ENCODE peak calls at places on chromosomes 16 and 17, in nine cellular contexts. G is fibroblast of lung, J is H1, X is GM23248, R is MM.1S, W is GM12878, T is PC-3, P is HCT116, Z is astrocyte. N is an unnamed sample. For H3K9me3, the result is how much of the 10 kb centered on the place peaks cover.

GRCh38 chr17:9472541-9472940 is 103.1 kb downstream of the STX8 start:
- DNase-seq in P (no peak), J (no peak), T (no peak), R (no peak), G (peak), Z (peak), W (no peak), X (peak), N (no peak)

GRCh38 chr17:49132699-49133364 is at the start of gene B4GALNT2:
- DNase-seq in X (peak), G (no peak), P (no peak), W (no peak), Z (no peak), R (no peak), T (peak), J (peak), N (no peak)

GRCh38 chr17:40068584-40068916 is 5.8 kb downstream of the THRA start:
- DNase-seq in R (peak), G (no peak), P (no peak), Z (no peak), T (no peak), W (no peak), J (no peak), X (no peak), N (no peak)

GRCh38 chr16:13120557-13120956 is 219.2 kb downstream of the SHISA9 start:
- DNase-seq in T (no peak), W (no peak), J (no peak), Z (no peak), X (no peak), G (no peak), R (no peak), P (no peak), N (no peak)

GRCh38 chr16:86962913-86963312 is 354.3 kb downstream of the C16orf95 start:
- DNase-seq in X (no peak), W (no peak), P (no peak), T (no peak), G (no peak), R (no peak), Z (no peak), J (no peak), N (no peak)

GRCh38 chr16:27109666-27110523 is 43.2 kb downstream of the C16orf82 start:
- DNase-seq in W (no peak), P (no peak), G (peak), T (peak), X (peak), Z (peak), J (peak), R (peak), N (peak)

GRCh38 chr17:4127555-4127954 is 15.3 kb downstream of the ZZEF1 start:
- DNase-seq in Z (no peak), P (no peak), X (no peak), G (no peak), T (no peak), R (no peak), W (no peak), J (no peak), N (no peak)

GRCh38 chr17:44348234-44348987 is 3.3 kb downstream of the GRN start:
- DNase-seq in Z (no peak), X (peak), R (peak), P (no peak), G (no peak), W (peak), T (no peak), J (no peak), N (no peak)

GRCh38 chr17:21595086-21595485 is 97.2 kb upstream of the KCNJ18 start:
- DNase-seq in Z (no peak), J (no peak), P (no peak), X (no peak), G (no peak), W (no peak), R (no peak), T (no peak), N (no peak)

GRCh38 chr16:89193576-89194293 is 6.6 kb downstream of the SLC22A31 start:
- DNase-seq in W (no peak), X (no peak), T (no peak), R (no peak), Z (no peak), J (peak), P (no peak), G (no peak), N (no peak)

GRCh38 chr17:59707182-59707970 is at the start of the genes PTRH2 and VMP1:
- DNase-seq in Z (peak), J (peak), R (peak), X (peak), W (peak), G (peak), P (peak), T (peak), N (peak)

GRCh38 chr17:64348666-64349065 is 42.0 kb downstream of the PECAM1 start:
- DNase-seq in J (no peak), T (no peak), W (no peak), Z (no peak), G (no peak), R (no peak), P (no peak), X (no peak), N (no peak)

GRCh38 chr17:64118452-64118979 is 11.4 kb downstream of the ERN1 start:
- DNase-seq in T (no peak), W (no peak), P (no peak), X (peak), Z (no peak), R (no peak), J (no peak), G (peak), N (no peak)

GRCh38 chr17:1829189-1829578 is 518 bp downstream of the SMYD4 start:
- DNase-seq in Z (no peak), W (no peak), R (peak), P (no peak), X (peak), J (no peak), T (peak), G (peak), N (no peak)

GRCh38 chr16:30378236-30379164 is 3.9 kb downstream of the SEPTIN1 start:
- DNase-seq in X (peak), G (peak), J (peak), R (peak), Z (peak), W (peak), P (peak), T (peak), N (peak)

GRCh38 chr16:16045879-16046278 is 96.5 kb downstream of the ABCC1 start:
- DNase-seq in P (no peak), J (no peak), X (peak), W (no peak), T (no peak), Z (no peak), R (no peak), G (no peak), N (no peak)

GRCh38 chr16:31329671-31330552 is 25.1 kb upstream of the ITGAX start:
- DNase-seq in R (no peak), P (no peak), Z (no peak), G (no peak), W (no peak), J (no peak), T (no peak), X (no peak), N (no peak)

GRCh38 chr16:77680496-77680895 is 41.8 kb upstream of the NUDT7 start:
- DNase-seq in P (no peak), G (no peak), W (no peak), R (no peak), Z (no peak), T (no peak), X (no peak), J (no peak), N (no peak)

GRCh38 chr16:15950167-15950854 is 895 bp downstream of the ABCC1 start:
- DNase-seq in P (no peak), T (peak), G (peak), J (no peak), X (peak), R (peak), Z (peak), W (no peak), N (no peak)

GRCh38 chr17:82929676-82930042 is 89.8 kb upstream of the ZNF750 start:
- DNase-seq in W (no peak), X (no peak), T (no peak), Z (no peak), P (no peak), G (no peak), J (no peak), R (no peak), N (no peak)

GRCh38 chr17:68198931-68199836 is 48.7 kb upstream of the AMZ2 start:
- DNase-seq in W (no peak), Z (no peak), J (peak), G (peak), R (no peak), X (peak), T (peak), P (no peak), N (no peak)

GRCh38 chr17:68196394-68197090 is 51.3 kb upstream of the AMZ2 start:
- DNase-seq in T (no peak), G (no peak), P (no peak), Z (no peak), R (no peak), J (no peak), X (peak), W (no peak), N (no peak)

GRCh38 chr17:68197997-68198930 is 49.6 kb upstream of the AMZ2 start:
- DNase-seq in Z (no peak), X (no peak), J (peak), T (peak), W (no peak), R (no peak), P (no peak), G (no peak), N (peak)

GRCh38 chr17:68195667-68196393 is 52.0 kb upstream of the AMZ2 start:
- DNase-seq in T (peak), J (peak), P (no peak), X (no peak), W (no peak), G (no peak), R (no peak), Z (no peak), N (no peak)

GRCh38 chr17:68197091-68197996 is 50.5 kb upstream of the AMZ2 start:
- DNase-seq in R (no peak), Z (no peak), X (no peak), T (peak), G (no peak), W (no peak), P (no peak), J (peak), N (peak)
- TF ChIP-seq EZH2 in R (no peak), Z (peak), X (peak), T (no peak), G (peak), W (no peak), P (no peak), J (peak), N (no peak)

DNA sequence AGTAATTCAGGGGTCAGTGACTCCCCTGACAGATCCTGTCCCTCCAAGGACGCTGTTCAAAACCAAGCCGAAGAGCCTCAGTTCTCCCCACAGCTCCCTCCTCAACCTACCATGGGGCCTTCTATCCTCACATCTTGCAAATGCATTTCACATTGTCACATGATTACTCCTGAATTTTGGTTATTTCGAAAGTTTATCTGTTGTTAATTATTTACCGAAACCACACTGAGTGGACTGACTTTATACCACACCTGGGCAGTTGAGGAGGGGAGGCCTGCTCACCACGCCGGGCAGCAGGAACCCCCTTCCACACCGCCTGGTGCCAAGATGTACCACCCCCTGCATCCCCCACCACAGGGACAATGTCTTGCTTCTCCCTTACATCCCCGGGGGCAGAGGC is 4.7 kb downstream of the TIMP2 start:
- DNase-seq in R (no peak), X (no peak), G (no peak), P (no peak), J (no peak), T (no peak), W (no peak), Z (no peak), N (no peak)
- H3K27ac ChIP-seq in R (no peak), X (peak), G (peak), P (no peak), J (no peak), T (no peak), W (no peak), Z (no peak), N (no peak)

GRCh38 chr17:66990047-66990446 is 25.5 kb downstream of the CACNG4 start:
- DNase-seq in R (no peak), W (no peak), J (no peak), G (no peak), X (no peak), T (no peak), P (no peak), Z (no peak), N (no peak)

GRCh38 chr17:66992911-66993310 is 28.4 kb downstream of the CACNG4 start:
- DNase-seq in J (no peak), G (no peak), X (no peak), Z (no peak), R (no peak), P (no peak), W (no peak), T (no peak), N (no peak)

GRCh38 chr17:66994943-66995535 is 30.5 kb downstream of the CACNG4 start:
- DNase-seq in W (no peak), R (no peak), P (no peak), Z (no peak), J (no peak), T (no peak), X (no peak), G (no peak), N (no peak)

GRCh38 chr17:66996926-66997325 is 32.4 kb downstream of the CACNG4 start:
- DNase-seq in J (no peak), G (no peak), T (no peak), P (no peak), Z (no peak), W (no peak), X (no peak), R (no peak), N (no peak)

DNA sequence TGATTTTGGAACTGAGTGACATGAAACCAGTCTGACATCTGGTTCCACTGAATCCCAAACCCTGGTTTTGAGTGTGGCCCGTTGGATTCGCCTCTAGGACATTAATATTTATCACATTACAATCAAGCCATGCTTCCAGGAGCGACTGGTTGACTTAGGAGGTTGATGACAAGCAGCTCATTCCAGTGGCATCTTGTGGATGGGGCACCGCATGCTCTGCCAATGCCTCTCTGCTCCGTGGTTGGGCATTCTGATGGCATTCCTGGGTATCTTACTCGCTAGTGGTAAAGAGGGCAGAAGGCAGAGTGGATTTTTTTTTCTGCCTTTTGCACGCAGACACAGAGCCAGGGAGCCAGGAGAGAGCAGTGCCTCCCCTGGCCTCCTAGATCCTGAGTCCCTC is 31.4 kb downstream of the CACNG4 start:
- DNase-seq in W (no peak), Z (no peak), R (no peak), T (no peak), J (no peak), P (no peak), G (no peak), X (no peak), N (no peak)
- H3K9me3 ChIP-seq in W (under half), Z (under half), R (under half), T (under half), J (under half), P (under half), G (under half), X (under half), N (under half)

GRCh38 chr16:83968891-83969672 is 1.0 kb downstream of the NECAB2 start:
- DNase-seq in W (no peak), R (no peak), G (no peak), T (no peak), Z (no peak), P (no peak), J (no peak), X (no peak), N (no peak)
- TF ChIP-seq EZH2 in W (no peak), R (no peak), G (peak), T (no peak), Z (peak), P (no peak), J (peak), X (no peak), N (no peak)

GRCh38 chr17:17229416-17230098 is 7.4 kb downstream of the FLCN start:
- DNase-seq in P (no peak), T (no peak), X (no peak), R (no peak), Z (no peak), G (no peak), J (no peak), W (no peak), N (no peak)
- H3K27ac ChIP-seq in P (no peak), T (no peak), X (no peak), R (no peak), Z (no peak), G (no peak), J (no peak), W (no peak), N (no peak)

DNA sequence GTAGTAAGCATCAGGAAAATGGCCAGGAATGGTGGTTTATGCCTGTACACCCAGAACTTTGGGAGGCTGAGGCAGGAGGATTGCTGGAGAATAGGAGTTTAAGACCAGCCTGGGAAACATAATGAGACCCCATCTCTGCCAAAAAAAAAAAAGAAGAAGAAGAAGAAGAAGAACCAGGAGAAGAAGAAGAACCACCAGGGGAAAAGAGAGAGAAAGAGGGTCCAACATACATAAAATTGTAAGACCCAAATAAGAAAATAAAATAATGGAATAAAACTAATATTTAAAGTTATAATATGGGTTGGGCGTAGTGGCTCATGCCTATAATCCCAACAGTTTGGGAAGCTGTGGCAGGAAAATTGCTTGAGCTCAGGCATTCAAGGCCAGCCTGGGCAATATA is 408.4 kb downstream of the ZFHX3 start:
- DNase-seq in Z (no peak), X (no peak), P (no peak), R (no peak), T (no peak), W (no peak), G (no peak), J (no peak), N (no peak)
- H3K9me3 ChIP-seq in Z (under half), X (under half), P (under half), R (under half), T (under half), W (under half), G (under half), J (under half), N (under half)